ENCODE peak calls at places on chromosomes 6 and 20, in four cellular contexts. Q is mucosa of descending colon, A is astrocyte of the spinal cord, X is fibroblast of mammary gland. S is an unnamed sample.
A peak's percentile ranks its signal among the peaks of the same experiment; 100 is the strongest.

GRCh38 chr6:36874443-36875249 is at the start of gene PPIL1:
- DNase-seq in Q (peak; percentile 86), A (peak; percentile 94), X (peak; percentile 92), S (peak; percentile 92)

GRCh38 chr20:49483018-49483705 is 694 bp upstream of the KCNB1 start:
- DNase-seq in Q (no peak), A (no peak), X (no peak), S (peak; percentile 41)

GRCh38 chr6:35148167-35148741 is 7.1 kb upstream of the TCP11 start:
- DNase-seq in Q (no peak), A (peak; percentile 74), X (peak; percentile 86), S (no peak)

GRCh38 chr6:99066041-99066440 is 118.3 kb upstream of the FBXL4 start:
- DNase-seq in Q (no peak), A (no peak), X (no peak), S (no peak)

GRCh38 chr20:1434571-1435336 is 31.9 kb downstream of the NSFL1C start:
- DNase-seq in Q (no peak), A (peak; percentile 88), X (peak; percentile 96), S (peak; percentile 53)

GRCh38 chr6:147136057-147136456 is 68.2 kb upstream of the STXBP5 start:
- DNase-seq in Q (no peak), A (no peak), X (no peak), S (no peak)

GRCh38 chr6:130680118-130680517 is 147.1 kb upstream of the SMLR1 start:
- DNase-seq in Q (no peak), A (peak; percentile 26), X (peak; percentile 78), S (no peak)

GRCh38 chr20:1087311-1087710 is 31.1 kb upstream of the PSMF1 start:
- DNase-seq in Q (no peak), A (no peak), X (no peak), S (no peak)

GRCh38 chr20:10565191-10565921 is 108.4 kb downstream of the JAG1 start:
- DNase-seq in Q (no peak), A (peak; percentile 58), X (peak; percentile 93), S (no peak)

GRCh38 chr20:8756410-8756809 is 312.5 kb upstream of the PLCB4 start:
- DNase-seq in Q (no peak), A (peak; percentile 91), X (peak; percentile 97), S (no peak)

GRCh38 chr6:145147559-145147958 is 587.8 kb downstream of the EPM2A start:
- DNase-seq in Q (no peak), A (peak; percentile 76), X (peak; percentile 79), S (no peak)

GRCh38 chr6:150661608-150662007 is 61.9 kb downstream of the PLEKHG1 start:
- DNase-seq in Q (no peak), A (no peak), X (no peak), S (no peak)

GRCh38 chr6:118709859-118710350 is 58.5 kb upstream of the CEP85L start:
- DNase-seq in Q (peak; percentile 34), A (peak; percentile 82), X (peak; percentile 81), S (peak; percentile 61)

GRCh38 chr6:130098317-130098716 is 79.9 kb downstream of the L3MBTL3 start:
- DNase-seq in Q (no peak), A (no peak), X (no peak), S (no peak)

GRCh38 chr6:129568015-129568414 is 142.0 kb downstream of the ARHGAP18 start:
- DNase-seq in Q (no peak), A (no peak), X (no peak), S (no peak)

GRCh38 chr6:74070091-74070490 is 374.1 kb downstream of the CD109 start:
- DNase-seq in Q (no peak), A (no peak), X (peak; percentile 69), S (no peak)

GRCh38 chr20:20085071-20085470 is 32.7 kb downstream of the CFAP61 start:
- DNase-seq in Q (no peak), A (no peak), X (peak; percentile 16), S (no peak)

GRCh38 chr6:50128420-50129005 is 78.8 kb upstream of the DEFB112 start:
- DNase-seq in Q (no peak), A (peak; percentile 31), X (peak; percentile 26), S (peak; percentile 6)

GRCh38 chr20:20204326-20204725 is 152.0 kb downstream of the CFAP61 start:
- DNase-seq in Q (no peak), A (no peak), X (no peak), S (no peak)

GRCh38 chr6:55868910-55869479 is 6.4 kb downstream of the BMP5 start:
- DNase-seq in Q (no peak), A (peak; percentile 77), X (peak; percentile 11), S (peak; percentile 39)

GRCh38 chr20:46767127-46767761 is 57.8 kb downstream of the SLC2A10 start:
- DNase-seq in Q (no peak), A (no peak), X (peak; percentile 53), S (peak; percentile 32)

GRCh38 chr20:3092611-3093379 is 8.3 kb upstream of the AVP start:
- DNase-seq in Q (no peak), A (no peak), X (no peak), S (peak; percentile 60)

GRCh38 chr6:79614326-79615285 is 16.5 kb upstream of the SH3BGRL2 start:
- DNase-seq in Q (no peak), A (no peak), X (no peak), S (no peak)

GRCh38 chr20:35144694-35145093 is 2.4 kb downstream of the EDEM2 start:
- DNase-seq in Q (no peak), A (no peak), X (no peak), S (peak; percentile 50)

GRCh38 chr20:52062452-52063209 is 128.9 kb downstream of the ZFP64 start:
- DNase-seq in Q (no peak), A (no peak), X (no peak), S (no peak)

GRCh38 chr20:52056203-52057062 is 135.1 kb downstream of the ZFP64 start:
- DNase-seq in Q (no peak), A (peak; percentile 92), X (peak; percentile 96), S (no peak)

GRCh38 chr20:52064936-52065335 is 126.6 kb downstream of the ZFP64 start:
- DNase-seq in Q (no peak), A (no peak), X (no peak), S (no peak)

DNA sequence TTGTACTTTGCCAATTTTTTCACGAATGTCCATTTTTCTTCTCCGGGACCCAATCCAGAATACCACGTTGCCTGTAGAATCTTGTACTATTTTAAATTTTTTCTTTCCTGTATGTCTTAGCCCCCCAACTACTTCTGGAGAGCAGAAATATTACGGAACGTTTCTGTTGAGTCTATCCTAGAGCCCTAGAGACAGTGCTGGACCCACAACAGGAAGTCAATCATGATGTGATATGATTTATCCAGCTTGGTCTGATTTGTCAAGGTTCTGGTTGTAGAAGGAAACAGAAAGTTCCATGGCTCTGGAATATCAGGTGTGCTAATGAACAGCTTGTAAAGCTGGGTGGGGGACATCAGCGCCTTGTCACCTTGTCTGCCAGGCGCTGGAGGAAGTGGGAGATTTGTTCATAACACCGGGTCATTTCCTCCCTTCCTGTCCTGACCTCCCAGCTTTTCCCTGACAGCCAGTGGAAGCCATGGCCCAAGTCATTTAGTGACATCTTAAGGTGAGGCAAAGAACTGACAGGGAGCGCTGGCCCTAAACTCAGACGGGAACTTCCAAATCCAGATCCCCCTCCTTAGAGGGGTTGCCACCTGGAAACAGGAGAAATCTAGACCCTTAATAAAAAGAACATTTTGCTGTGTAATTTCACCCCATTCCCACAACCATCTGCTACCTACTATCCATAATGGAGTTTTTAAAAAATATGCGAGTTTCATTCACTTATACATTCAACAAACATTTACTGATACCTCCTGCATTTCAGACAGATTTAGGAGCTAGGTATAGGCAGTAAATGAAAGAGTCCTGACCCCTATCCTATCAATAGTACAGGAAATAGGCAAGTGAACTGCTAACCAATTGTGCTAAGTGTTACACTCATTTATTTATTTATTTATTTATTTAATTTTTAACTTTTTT is 130.5 kb downstream of the ZFP64 start:
- DNase-seq in Q (no peak), A (peak; percentile 26), X (peak; percentile 22), S (no peak)
- TF ChIP-seq CTCF in Q (no peak), A (peak; percentile 50), X (peak; percentile 8), S (no peak)

DNA sequence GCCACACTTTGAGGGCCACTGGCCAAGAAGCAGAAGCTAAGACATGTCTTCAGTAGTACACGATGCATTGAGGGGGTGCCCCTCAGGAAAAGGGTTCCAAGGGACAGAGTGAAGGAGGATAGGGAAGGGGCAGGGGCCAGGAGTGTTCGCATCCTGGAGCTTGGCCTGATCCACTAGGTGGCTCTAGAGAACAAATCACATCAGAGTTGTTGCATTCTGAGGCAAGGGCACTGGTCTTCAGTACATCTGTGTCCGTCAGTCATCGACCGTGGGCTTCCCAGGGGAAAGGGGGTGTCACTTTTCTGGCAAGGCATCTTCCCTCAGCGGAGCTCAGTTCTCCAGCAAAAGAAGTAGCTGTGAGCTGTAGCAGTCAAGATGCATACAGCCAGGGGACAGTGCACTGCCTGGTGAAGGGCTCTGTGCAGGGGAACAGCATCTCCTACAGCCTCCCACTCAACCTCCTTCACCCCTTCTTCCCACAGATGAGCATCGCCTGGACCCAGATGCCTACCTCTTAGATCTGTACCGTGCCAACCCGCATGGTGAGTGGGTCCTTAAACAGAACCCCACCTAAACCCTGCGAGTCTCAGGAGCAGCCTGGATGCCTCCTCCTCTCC is 47.8 kb downstream of the ARHGAP40 start:
- DNase-seq in Q (no peak), A (no peak), X (peak; percentile 25), S (peak; percentile 44)
- TF ChIP-seq CTCF in Q (no peak), A (peak; percentile 59), X (peak; percentile 48), S (peak; percentile 48)

DNA sequence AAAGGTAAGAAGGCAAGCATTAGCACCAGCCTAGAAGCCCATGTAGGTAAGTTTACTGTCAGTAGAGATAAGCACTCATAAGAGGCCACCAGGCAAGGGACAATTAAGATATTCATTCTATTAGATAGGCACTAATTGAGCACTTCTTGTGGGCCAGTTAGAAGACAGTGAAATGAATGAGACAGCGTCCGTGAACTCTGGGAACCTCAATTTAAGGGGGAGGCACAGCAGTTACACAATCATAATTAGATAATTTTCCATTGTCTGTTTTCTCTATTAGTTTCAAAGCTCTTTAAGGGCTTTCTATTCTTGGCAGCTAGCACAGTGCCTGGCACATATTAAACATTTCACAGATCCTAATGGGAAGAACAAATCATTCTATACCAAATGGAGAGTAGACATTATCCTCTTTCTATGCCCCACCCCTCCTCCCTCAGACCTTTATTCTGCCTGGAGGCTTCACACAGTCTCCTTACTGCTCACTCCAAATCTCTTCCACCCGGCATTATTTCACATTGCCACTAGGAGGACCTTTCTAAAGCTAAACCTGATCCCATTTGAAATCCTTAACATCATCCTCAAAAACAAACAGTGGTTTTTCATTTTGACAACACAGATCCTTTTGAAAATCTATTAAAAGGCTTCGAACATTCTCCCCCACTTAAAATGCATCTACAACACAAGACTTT is 529.6 kb downstream of the ADGRB3 start:
- DNase-seq in Q (no peak), A (no peak), X (no peak), S (no peak)
- TF ChIP-seq CTCF in Q (no peak), A (no peak), X (no peak), S (no peak)

DNA sequence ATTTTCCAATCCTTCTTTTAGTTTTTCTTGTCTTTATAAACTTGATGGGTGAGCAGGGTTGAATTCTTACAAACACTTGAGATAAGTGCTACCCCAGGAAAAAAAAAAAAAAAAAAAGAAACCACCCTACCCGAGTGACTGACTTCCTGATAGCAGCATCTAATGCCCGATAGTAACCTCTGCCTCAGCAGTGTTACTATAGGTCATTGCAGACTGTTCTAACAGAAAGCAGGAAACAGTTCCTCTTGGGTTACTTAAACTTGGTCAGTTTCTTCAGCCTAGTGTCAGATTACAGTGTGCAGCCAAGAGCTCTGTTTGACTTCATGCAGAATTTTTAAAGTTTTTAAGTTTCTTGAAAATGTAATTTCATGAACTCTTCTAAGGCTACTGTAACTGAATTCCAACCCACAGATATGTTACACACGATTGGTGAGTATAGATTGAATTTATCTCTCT is 2.1 kb downstream of the MYLIP start:
- DNase-seq in Q (no peak), A (peak; percentile 84), X (peak; percentile 77), S (peak; percentile 80)
- TF ChIP-seq CTCF in Q (no peak), A (no peak), X (no peak), S (no peak)

S was measured in GM20000.